ENCODE peak calls at places on chromosomes 13 and 19, in five cellular contexts. T is stomach, O is heart left ventricle, D is left ventricle myocardium inferior, L is bronchial epithelial cell. Y is an unnamed sample. For H3K36me3, the result is how much of the 10 kb centered on the place peaks cover.

GRCh38 chr13:37132211-37132610 is 26.7 kb upstream of the CSNK1A1L start:
- DNase-seq in T (no peak), O (no peak), D (no peak), L (no peak), Y (no peak)

GRCh38 chr19:10231624-10232228 is 595 bp upstream of the S1PR2 start:
- DNase-seq in T (no peak), O (no peak), D (no peak), L (no peak), Y (no peak)

GRCh38 chr13:96025283-96025682 is 27.9 kb downstream of the UGGT2 start:
- DNase-seq in T (no peak), O (no peak), D (no peak), L (peak), Y (no peak)

GRCh38 chr19:19106061-19106551 is 32.2 kb downstream of the TMEM161A start:
- DNase-seq in T (no peak), O (peak), D (no peak), L (no peak), Y (peak)

GRCh38 chr19:41392775-41393174 is 4.4 kb downstream of the EXOSC5 start:
- DNase-seq in T (no peak), O (no peak), D (peak), L (no peak), Y (no peak)

GRCh38 chr13:20126460-20127262 is 34.2 kb downstream of the GJA3 start:
- DNase-seq in T (no peak), O (peak), D (no peak), L (no peak), Y (no peak)

GRCh38 chr13:33496336-33496735 is 210.8 kb upstream of the STARD13 start:
- DNase-seq in T (no peak), O (no peak), D (no peak), L (peak), Y (no peak)

GRCh38 chr13:100454876-100455275 is 133.7 kb downstream of the GGACT start:
- DNase-seq in T (no peak), O (no peak), D (no peak), L (peak), Y (peak)

GRCh38 chr13:27622102-27622820 is 569 bp downstream of the POLR1D start:
- DNase-seq in T (no peak), O (no peak), D (no peak), L (no peak), Y (no peak)

GRCh38 chr19:47156861-47157454 is 26.3 kb downstream of the SAE1 start:
- DNase-seq in T (no peak), O (no peak), D (no peak), L (no peak), Y (no peak)

GRCh38 chr13:89053418-89053817 is 1382.2 kb downstream of the SLITRK5 start:
- DNase-seq in T (no peak), O (no peak), D (no peak), L (no peak), Y (no peak)

GRCh38 chr19:4684312-4685095 is 14.4 kb upstream of the MYDGF start:
- DNase-seq in T (no peak), O (peak), D (no peak), L (no peak), Y (no peak)

GRCh38 chr13:32253911-32254399 is 61.2 kb downstream of the ZAR1L start:
- DNase-seq in T (peak), O (no peak), D (no peak), L (no peak), Y (peak)

GRCh38 chr13:32142115-32142514 is 110.5 kb downstream of the FRY start:
- DNase-seq in T (no peak), O (no peak), D (no peak), L (no peak), Y (no peak)

GRCh38 chr13:25037057-25037813 is 58.7 kb upstream of the PABPC3 start:
- DNase-seq in T (peak), O (no peak), D (no peak), L (peak), Y (peak)

GRCh38 chr19:41695745-41696144 is 7.7 kb upstream of the CEACAM7 start:
- DNase-seq in T (no peak), O (no peak), D (no peak), L (no peak), Y (peak)

GRCh38 chr19:46896076-46896794 is 35.4 kb downstream of the ARHGAP35 start:
- DNase-seq in T (no peak), O (no peak), D (no peak), L (no peak), Y (no peak)

GRCh38 chr19:46904114-46905060 is 43.6 kb downstream of the ARHGAP35 start:
- DNase-seq in T (no peak), O (peak), D (peak), L (no peak), Y (no peak)

GRCh38 chr19:31537136-31537535 is 187.9 kb upstream of the TSHZ3 start:
- DNase-seq in T (no peak), O (no peak), D (no peak), L (no peak), Y (no peak)

GRCh38 chr19:5074418-5074817 is 105.5 kb downstream of the KDM4B start:
- DNase-seq in T (no peak), O (no peak), D (no peak), L (no peak), Y (no peak)

GRCh38 chr19:18023596-18024212 is 15.7 kb downstream of the ARRDC2 start:
- DNase-seq in T (peak), O (peak), D (peak), L (no peak), Y (peak)

GRCh38 chr13:26760835-26761582 is 423 bp upstream of the GPR12 start:
- DNase-seq in T (no peak), O (no peak), D (no peak), L (no peak), Y (no peak)

GRCh38 chr13:75635621-75636338 is at the start of gene LMO7:
- DNase-seq in T (peak), O (peak), D (peak), L (no peak), Y (peak)

GRCh38 chr13:40207110-40207478 is 459.3 kb downstream of the FOXO1 start:
- DNase-seq in T (no peak), O (no peak), D (no peak), L (peak), Y (no peak)

GRCh38 chr13:27012482-27013197 is 159.0 kb downstream of the USP12 start:
- DNase-seq in T (no peak), O (no peak), D (no peak), L (peak), Y (no peak)

GRCh38 chr13:30711837-30712236 is 23.5 kb upstream of the ALOX5AP start:
- DNase-seq in T (no peak), O (no peak), D (no peak), L (no peak), Y (no peak)

GRCh38 chr19:17420267-17420924 is 549 bp downstream of the MVB12A start:
- DNase-seq in T (peak), O (peak), D (peak), L (no peak), Y (peak)

GRCh38 chr13:76641056-76641455 is 245.1 kb downstream of the KCTD12 start:
- DNase-seq in T (no peak), O (no peak), D (no peak), L (no peak), Y (no peak)

DNA sequence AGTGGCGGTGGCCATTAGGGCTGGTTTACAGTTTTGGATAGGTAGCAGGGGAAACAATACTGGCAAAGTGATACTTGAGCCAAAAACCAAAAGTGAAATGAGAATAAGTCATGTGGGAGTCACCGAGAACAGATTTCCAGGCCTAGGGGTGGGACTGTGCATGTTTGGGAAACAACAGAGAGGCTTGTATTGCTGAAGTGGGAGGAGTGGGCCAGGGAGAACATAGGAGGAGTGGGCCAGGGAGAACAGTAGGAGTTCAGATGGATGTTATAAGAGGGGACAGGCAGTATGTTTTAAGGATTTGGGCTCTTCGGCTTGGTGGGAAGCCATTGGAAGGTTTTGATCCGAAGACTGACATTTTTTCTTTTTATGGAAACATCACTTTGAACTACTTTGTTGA is 35.5 kb downstream of the AKAP11 start:
- DNase-seq in T (no peak), O (no peak), D (no peak), L (no peak), Y (no peak)
- H3K36me3 ChIP-seq in T (under half), O (half or more), D (half or more), L (under half), Y (under half)

GRCh38 chr19:49878744-49879070 is 1.2 kb downstream of the TBC1D17 start:
- DNase-seq in T (no peak), O (no peak), D (no peak), L (no peak), Y (peak)

GRCh38 chr19:49881186-49881585 is 3.7 kb downstream of the TBC1D17 start:
- DNase-seq in T (no peak), O (no peak), D (no peak), L (no peak), Y (no peak)

GRCh38 chr19:49877879-49878743 is 609 bp downstream of the TBC1D17 start:
- DNase-seq in T (peak), O (peak), D (peak), L (peak), Y (peak)

GRCh38 chr19:49880162-49880869 is 2.8 kb downstream of the TBC1D17 start:
- DNase-seq in T (no peak), O (no peak), D (no peak), L (no peak), Y (peak)

GRCh38 chr19:49879243-49879960 is 1.9 kb downstream of the TBC1D17 start:
- DNase-seq in T (no peak), O (no peak), D (no peak), L (no peak), Y (peak)
- H3K36me3 ChIP-seq in T (under half), O (half or more), D (half or more), L (under half), Y (under half)

GRCh38 chr19:33096005-33096404 is 15.0 kb downstream of the GPATCH1 start:
- DNase-seq in T (no peak), O (no peak), D (no peak), L (peak), Y (no peak)

GRCh38 chr19:33094504-33095067 is 13.6 kb downstream of the GPATCH1 start:
- DNase-seq in T (no peak), O (no peak), D (no peak), L (peak), Y (peak)

GRCh38 chr19:33100894-33101644 is 20.1 kb downstream of the GPATCH1 start:
- DNase-seq in T (peak), O (no peak), D (no peak), L (peak), Y (peak)

GRCh38 chr19:33093420-33094210 is 12.6 kb downstream of the GPATCH1 start:
- DNase-seq in T (no peak), O (no peak), D (no peak), L (no peak), Y (no peak)

GRCh38 chr19:33098023-33098652 is 17.2 kb downstream of the GPATCH1 start:
- DNase-seq in T (peak), O (no peak), D (no peak), L (peak), Y (no peak)
- H3K36me3 ChIP-seq in T (half or more), O (half or more), D (half or more), L (under half), Y (under half)

GRCh38 chr19:55693336-55693974 is 18.4 kb downstream of the EPN1 start:
- DNase-seq in T (no peak), O (peak), D (peak), L (no peak), Y (no peak)
- H3K36me3 ChIP-seq in T (half or more), O (half or more), D (half or more), L (under half), Y (under half)

GRCh38 chr13:98004107-98004506 is 50.6 kb downstream of the IPO5 start:
- DNase-seq in T (no peak), O (no peak), D (no peak), L (peak), Y (no peak)

GRCh38 chr13:97999653-98000052 is 46.2 kb downstream of the IPO5 start:
- DNase-seq in T (no peak), O (no peak), D (no peak), L (no peak), Y (no peak)
- H3K36me3 ChIP-seq in T (under half), O (half or more), D (half or more), L (under half), Y (under half)

GRCh38 chr19:2765376-2765775 is 17.7 kb downstream of the SGTA start:
- DNase-seq in T (no peak), O (no peak), D (no peak), L (no peak), Y (no peak)

GRCh38 chr19:2766594-2767372 is 16.3 kb downstream of the SGTA start:
- DNase-seq in T (no peak), O (no peak), D (no peak), L (no peak), Y (no peak)

GRCh38 chr19:2762783-2763496 is 20.1 kb downstream of the SGTA start:
- DNase-seq in T (no peak), O (no peak), D (no peak), L (no peak), Y (no peak)

GRCh38 chr19:2763687-2764086 is 19.4 kb downstream of the SGTA start:
- DNase-seq in T (no peak), O (no peak), D (no peak), L (no peak), Y (no peak)

DNA sequence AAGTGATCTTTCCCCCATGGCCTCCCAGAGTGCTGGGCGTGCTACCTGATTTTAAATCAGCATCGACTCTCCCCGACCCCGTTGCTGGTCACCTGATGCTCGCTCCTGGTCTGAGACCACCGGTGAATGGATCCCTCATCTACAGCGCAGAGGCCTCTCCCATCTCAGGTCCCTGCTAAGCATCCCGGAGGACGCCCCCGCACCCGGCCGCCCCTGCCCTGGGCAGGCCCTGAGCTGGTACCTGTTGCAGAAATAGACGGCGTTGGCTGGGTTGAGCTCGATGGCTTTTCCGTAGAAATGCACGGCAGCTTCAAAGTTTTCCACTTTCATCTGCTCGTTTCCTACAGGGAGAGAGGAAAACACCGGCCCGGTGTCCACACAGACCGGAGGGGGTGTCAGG is 18.1 kb downstream of the SGTA start:
- DNase-seq in T (no peak), O (no peak), D (no peak), L (no peak), Y (no peak)
- H3K36me3 ChIP-seq in T (half or more), O (half or more), D (half or more), L (under half), Y (under half)

GRCh38 chr19:40009674-40010073 is 12.8 kb downstream of the ZNF546 start:
- DNase-seq in T (no peak), O (no peak), D (no peak), L (no peak), Y (no peak)
- H3K36me3 ChIP-seq in T (under half), O (half or more), D (half or more), L (under half), Y (under half)

GRCh38 chr19:55694241-55694655 is 19.2 kb downstream of the EPN1 start:
- DNase-seq in T (no peak), O (peak), D (no peak), L (no peak), Y (peak)
- H3K36me3 ChIP-seq in T (half or more), O (half or more), D (half or more), L (under half), Y (under half)